ENCODE peak calls at places on chromosomes 12 and 14, in six cellular contexts. L is Peyer's patch, U is sigmoid colon, R is tibial artery, N is neuronal stem cell, H is endothelial cell of umbilical vein. I is an unnamed sample. For H3K27me3, the result is how much of the 10 kb centered on the place peaks cover.

GRCh38 chr14:103273847-103274615 is 60.0 kb upstream of the EIF5 start:
- DNase-seq in R (no peak), U (no peak), L (no peak), H (no peak), N (no peak), I (peak)

GRCh38 chr14:67814826-67815225 is 1.6 kb downstream of the ZFYVE26 start:
- DNase-seq in N (no peak), R (no peak), L (no peak), H (no peak), U (no peak), I (no peak)

GRCh38 chr12:111359231-111359913 is 9.5 kb downstream of the PHETA1 start:
- DNase-seq in N (no peak), H (no peak), R (peak), U (no peak), L (no peak), I (no peak)

GRCh38 chr12:124278389-124279101 is 16.3 kb upstream of the RFLNA start:
- DNase-seq in N (no peak), R (no peak), H (no peak), U (no peak), L (no peak), I (no peak)

GRCh38 chr12:63400746-63401145 is 249.7 kb upstream of the AVPR1A start:
- DNase-seq in R (no peak), L (no peak), N (no peak), U (no peak), H (peak), I (no peak)

GRCh38 chr14:61103541-61104339 is 122.7 kb downstream of the SLC38A6 start:
- DNase-seq in U (peak), N (no peak), L (no peak), R (peak), H (peak), I (no peak)

GRCh38 chr12:115452751-115453281 is 768.8 kb upstream of the TBX3 start:
- DNase-seq in R (no peak), L (no peak), U (no peak), H (no peak), N (no peak), I (no peak)

GRCh38 chr14:74326369-74327152 is 21.7 kb upstream of the VRTN start:
- DNase-seq in L (no peak), R (no peak), U (no peak), N (peak), H (no peak), I (no peak)

GRCh38 chr12:96242597-96242996 is 48.4 kb downstream of the ELK3 start:
- DNase-seq in L (no peak), R (no peak), H (no peak), U (peak), N (no peak), I (no peak)

GRCh38 chr14:61065671-61066070 is 84.6 kb downstream of the SLC38A6 start:
- DNase-seq in U (no peak), R (no peak), N (no peak), H (no peak), L (no peak), I (no peak)

GRCh38 chr14:56160058-56160457 is 41.8 kb downstream of the PELI2 start:
- DNase-seq in H (no peak), U (no peak), R (no peak), L (no peak), N (no peak), I (no peak)

GRCh38 chr12:55051197-55051920 is 31.6 kb downstream of the NEUROD4 start:
- DNase-seq in R (no peak), N (no peak), H (no peak), U (no peak), L (no peak), I (no peak)

GRCh38 chr12:19624000-19624399 is 184.7 kb downstream of the AEBP2 start:
- DNase-seq in N (no peak), U (no peak), L (no peak), H (no peak), R (no peak), I (no peak)

GRCh38 chr12:119178544-119179334 is at the start of gene HSPB8:
- DNase-seq in L (peak), U (peak), R (peak), N (no peak), H (peak), I (no peak)

GRCh38 chr12:90036641-90037040 is 328.0 kb upstream of the ATP2B1 start:
- DNase-seq in U (no peak), L (no peak), H (peak), N (no peak), R (no peak), I (no peak)

GRCh38 chr14:45262637-45263036 is 9.6 kb upstream of the MIS18BP1 start:
- DNase-seq in U (no peak), L (no peak), H (no peak), N (no peak), R (no peak), I (no peak)

GRCh38 chr14:89351958-89352404 is 65.1 kb downstream of the FOXN3 start:
- DNase-seq in L (no peak), H (peak), N (no peak), R (no peak), U (no peak), I (no peak)

GRCh38 chr12:104345234-104346066 is 41.9 kb downstream of the EID3 start:
- DNase-seq in L (no peak), N (no peak), H (no peak), U (no peak), R (no peak), I (no peak)

GRCh38 chr12:17278946-17279345 is 673.0 kb upstream of the LMO3 start:
- DNase-seq in H (no peak), N (no peak), R (no peak), L (no peak), U (no peak), I (no peak)

GRCh38 chr14:91413547-91414474 is 3.8 kb downstream of the CCDC88C start:
- DNase-seq in N (no peak), U (no peak), L (peak), H (no peak), R (no peak), I (no peak)

GRCh38 chr14:79448922-79449321 is 762.4 kb downstream of the DIO2 start:
- DNase-seq in R (no peak), N (no peak), U (no peak), L (no peak), H (no peak), I (no peak)

GRCh38 chr14:45939572-45939971 is 686.6 kb upstream of the MIS18BP1 start:
- DNase-seq in U (no peak), R (no peak), H (no peak), N (no peak), L (no peak), I (no peak)

GRCh38 chr14:95195031-95195430 is 37.7 kb upstream of the DICER1 start:
- DNase-seq in R (no peak), H (no peak), U (no peak), N (no peak), L (no peak), I (no peak)

GRCh38 chr14:91202234-91202974 is 42.1 kb downstream of the GPR68 start:
- DNase-seq in R (peak), L (no peak), N (peak), U (peak), H (peak), I (no peak)

GRCh38 chr14:100714205-100714781 is 12.4 kb upstream of the DLK1 start:
- DNase-seq in L (no peak), U (no peak), H (no peak), N (no peak), R (no peak), I (no peak)

GRCh38 chr14:101476931-101477553 is 84.3 kb upstream of the DIO3 start:
- DNase-seq in N (no peak), R (peak), H (no peak), U (peak), L (peak), I (no peak)

DNA sequence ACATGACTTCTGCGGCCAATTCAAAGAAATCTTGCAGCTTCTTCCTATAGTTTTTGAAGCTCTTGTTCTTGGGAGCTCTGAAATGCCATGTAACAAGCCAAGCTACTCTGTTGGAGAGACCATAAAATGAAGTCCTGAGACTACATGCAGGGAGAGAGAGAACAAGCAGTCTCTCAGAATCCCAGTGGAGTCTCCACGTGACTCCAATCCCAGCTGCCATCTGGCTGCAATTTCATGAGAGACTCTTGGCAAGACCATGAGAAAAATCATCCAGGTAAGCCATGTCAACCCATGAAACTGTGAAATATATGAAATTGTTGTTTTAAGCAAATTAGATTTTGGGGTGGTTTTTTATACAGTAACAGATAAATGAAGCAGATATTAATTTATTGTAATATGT is 54.4 kb downstream of the KLRG1 start:
- DNase-seq in N (no peak), U (no peak), R (no peak), H (no peak), L (no peak), I (no peak)
- H3K4me3 ChIP-seq in N (no peak), U (no peak), R (no peak), H (no peak), L (no peak), I (no peak)

GRCh38 chr14:59293934-59294661 is 105.6 kb downstream of the DAAM1 start:
- DNase-seq in H (peak), R (peak), L (no peak), U (no peak), N (no peak), I (no peak)

GRCh38 chr14:59296508-59296907 is 108.0 kb downstream of the DAAM1 start:
- DNase-seq in L (no peak), H (no peak), U (no peak), N (no peak), R (no peak), I (no peak)

GRCh38 chr14:59299731-59300130 is 111.3 kb downstream of the DAAM1 start:
- DNase-seq in U (no peak), H (no peak), N (no peak), L (no peak), R (no peak), I (no peak)

GRCh38 chr14:59294662-59294992 is 106.2 kb downstream of the DAAM1 start:
- DNase-seq in H (no peak), U (no peak), L (no peak), N (no peak), R (no peak), I (no peak)

DNA sequence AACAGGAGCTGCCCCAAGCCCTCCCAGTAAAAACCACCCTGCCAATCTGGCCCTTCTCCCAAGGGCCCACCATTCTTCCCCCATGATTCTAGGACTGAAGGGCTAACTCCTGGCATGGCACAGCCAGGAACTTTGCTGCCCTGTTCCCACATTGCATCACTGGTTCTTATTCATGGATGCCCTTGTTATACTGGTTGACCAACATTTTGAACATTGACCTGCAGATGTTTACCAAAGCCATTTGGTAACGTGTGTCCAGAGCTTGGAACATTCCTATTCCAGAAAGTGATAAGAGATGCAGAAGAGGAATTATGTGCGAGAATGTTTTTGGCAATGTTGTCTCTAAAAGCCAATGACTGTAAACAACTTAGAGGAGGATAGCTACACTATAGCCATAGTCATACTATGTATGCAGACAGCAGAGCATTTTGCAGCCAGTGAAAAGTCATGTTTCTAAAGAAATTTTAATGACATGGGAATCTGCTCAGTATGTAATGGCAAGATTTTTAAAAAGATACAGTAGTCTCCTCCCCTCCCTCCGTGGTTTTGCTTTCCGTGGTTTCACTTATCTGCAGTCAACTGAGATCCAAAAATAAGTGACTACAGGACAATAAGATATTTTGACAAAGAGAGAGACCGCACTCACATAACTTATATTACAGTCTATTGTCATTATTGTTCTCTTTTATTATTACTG is 108.8 kb downstream of the DAAM1 start:
- DNase-seq in H (no peak), U (no peak), N (no peak), L (no peak), R (no peak), I (no peak)
- H3K27ac ChIP-seq in H (no peak), U (peak), N (no peak), L (no peak), R (no peak), I (peak)

DNA sequence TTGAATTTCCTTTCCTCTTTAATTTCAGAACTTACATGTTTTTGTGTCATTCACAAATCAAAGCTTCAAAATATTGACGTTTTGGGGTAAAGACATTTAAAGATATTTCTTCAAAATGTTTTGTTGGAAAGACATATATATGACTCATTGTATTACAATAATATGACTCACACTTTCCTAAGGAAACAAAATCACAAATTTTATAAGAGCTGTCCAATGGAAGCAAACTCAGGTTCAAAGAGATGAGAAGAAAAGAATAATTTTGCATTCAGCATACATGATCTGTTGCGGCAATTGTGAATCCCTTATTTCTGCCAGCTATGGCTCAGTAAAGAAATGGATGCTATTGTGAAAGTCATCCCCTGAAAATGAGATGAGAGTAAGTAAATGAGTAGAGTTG is 82.7 kb downstream of the GRIP1 start:
- DNase-seq in N (no peak), R (no peak), H (peak), U (no peak), L (no peak), I (no peak)
- H3K27me3 ChIP-seq in N (under half), R (under half), H (under half), U (under half), L (under half), I (under half)

GRCh38 chr12:100858658-100859057 is 64.1 kb downstream of the ANO4 start:
- DNase-seq in H (no peak), L (no peak), N (no peak), U (no peak), R (no peak), I (no peak)

GRCh38 chr12:100857971-100858370 is 63.4 kb downstream of the ANO4 start:
- DNase-seq in L (no peak), R (no peak), U (no peak), H (no peak), N (no peak), I (no peak)

GRCh38 chr12:100859063-100859627 is 64.6 kb downstream of the ANO4 start:
- DNase-seq in R (no peak), H (no peak), L (no peak), U (no peak), N (no peak), I (no peak)

GRCh38 chr12:100862600-100863149 is 68.1 kb downstream of the ANO4 start:
- DNase-seq in H (no peak), U (no peak), L (no peak), R (no peak), N (no peak), I (no peak)

DNA sequence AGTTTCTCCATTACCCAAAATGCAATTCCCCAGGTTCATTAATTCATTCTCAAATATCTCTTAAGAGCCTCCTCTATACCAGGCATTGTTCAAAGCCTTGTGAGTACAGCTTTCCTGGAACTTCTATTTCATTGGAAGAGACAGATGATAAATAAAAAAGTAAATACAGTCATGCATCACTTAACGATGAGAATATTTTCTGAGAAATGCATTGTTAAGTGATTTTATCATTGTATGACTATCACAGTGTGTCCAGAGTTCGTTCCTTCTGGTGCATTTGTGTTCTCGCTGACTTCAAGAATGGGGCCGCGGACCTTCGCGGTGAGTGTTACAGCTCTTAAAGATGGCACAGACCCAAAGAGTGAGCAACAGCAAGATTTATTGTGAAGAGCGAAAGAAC is 66.0 kb downstream of the ANO4 start:
- DNase-seq in N (no peak), H (no peak), R (no peak), L (no peak), U (no peak), I (no peak)
- H3K4me3 ChIP-seq in N (no peak), H (no peak), R (no peak), L (no peak), U (no peak), I (no peak)

GRCh38 chr12:121127501-121127900 is 5.2 kb upstream of the P2RX7 start:
- DNase-seq in H (no peak), N (no peak), L (no peak), R (no peak), U (no peak), I (no peak)
- H3K27ac ChIP-seq in H (no peak), N (no peak), L (no peak), R (no peak), U (no peak), I (no peak)

DNA sequence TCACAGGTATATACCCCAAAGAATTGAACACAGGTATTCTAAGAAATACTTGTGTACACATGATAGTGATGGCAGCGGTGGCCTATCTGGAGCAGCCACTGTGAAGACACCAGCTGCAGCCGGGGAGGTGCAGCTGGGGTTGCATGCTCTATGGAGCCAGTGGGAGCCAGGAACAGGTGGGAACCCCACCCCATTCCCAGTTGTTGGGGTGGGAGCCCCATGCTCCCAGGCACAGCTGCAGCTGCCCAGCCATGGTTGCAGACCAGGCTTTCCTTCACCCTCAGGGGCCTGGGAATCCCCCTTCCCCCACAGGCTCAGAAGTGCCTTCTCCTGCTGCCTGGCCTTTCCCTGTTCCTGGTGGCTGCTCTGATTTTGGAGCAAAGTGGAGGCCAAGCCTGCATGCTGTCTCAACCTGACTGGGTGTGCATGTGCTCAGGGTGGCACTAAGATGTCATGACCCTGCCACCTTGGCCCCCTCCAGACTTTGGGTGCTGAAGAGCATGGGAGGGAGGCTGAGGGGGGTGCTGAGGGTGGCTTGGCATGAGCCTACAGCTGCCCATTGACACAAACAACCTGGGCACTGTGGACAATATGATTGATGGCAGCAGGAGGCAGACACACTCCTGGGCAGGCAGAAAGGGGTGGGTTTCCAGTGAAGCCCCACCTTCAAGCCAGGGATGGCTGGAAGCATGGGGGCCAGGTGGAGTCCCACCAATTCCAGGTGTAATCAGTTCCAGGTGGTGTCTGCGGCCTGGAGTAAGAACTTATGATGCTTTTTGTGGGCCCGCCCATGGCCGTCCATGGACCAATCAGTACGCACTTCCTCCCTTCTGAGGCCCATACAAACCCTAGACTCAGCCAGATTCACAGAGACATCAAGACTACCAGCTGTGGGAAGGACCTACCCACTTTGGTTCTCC is 234.7 kb downstream of the ADGRD1 start:
- DNase-seq in U (no peak), L (no peak), N (no peak), H (no peak), R (no peak), I (peak)
- H3K27me3 ChIP-seq in U (under half), L (under half), N (under half), H (under half), R (under half), I (under half)

DNA sequence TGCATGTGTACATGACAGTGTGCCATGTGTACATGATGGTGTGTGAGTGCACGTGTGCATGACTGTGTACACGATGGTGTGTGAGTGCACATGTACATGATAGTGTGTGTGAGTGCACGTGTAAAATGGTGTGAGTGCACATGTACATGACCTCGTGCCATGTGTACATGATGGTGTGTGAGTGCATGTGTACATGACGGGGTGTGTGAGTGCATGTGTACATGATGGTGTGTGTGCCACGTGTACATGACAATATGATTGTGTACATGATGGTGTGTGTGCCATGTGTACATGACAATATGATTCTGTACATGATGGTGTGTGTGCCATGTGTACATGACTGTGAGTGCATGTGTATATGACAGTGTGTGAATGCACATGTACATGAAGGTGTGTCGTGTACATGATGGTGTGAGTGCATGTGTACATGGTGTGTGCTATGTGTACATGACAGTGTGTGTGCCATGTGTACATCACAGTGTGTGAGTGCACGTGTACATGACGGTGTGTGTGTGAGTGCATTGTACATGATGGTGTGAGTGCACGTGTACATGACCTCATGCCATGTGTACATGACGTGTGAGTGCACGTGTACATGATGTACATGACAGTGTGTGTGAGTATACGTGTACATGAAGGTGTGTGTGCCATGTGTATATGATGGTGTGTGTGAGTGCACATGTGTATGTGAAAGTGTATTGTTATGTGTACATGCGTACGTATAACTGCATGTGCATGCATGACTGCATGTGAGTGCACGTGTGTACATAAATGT is 46.3 kb downstream of the FBRSL1 start:
- DNase-seq in L (no peak), R (no peak), N (no peak), U (no peak), H (no peak), I (no peak)
- H3K4me3 ChIP-seq in L (no peak), R (no peak), N (peak), U (no peak), H (no peak), I (no peak)

I was measured in vagina.